ENCODE peak calls at places on chromosomes 11 and 22, in four cellular contexts. J is fibroblast of the aortic adventitia, O is H4, S is AG08395. Q is an unnamed sample.

GRCh38 chr11:111634981-111635705 is 32.9 kb downstream of the SIK2 start:
- DNase-seq in J (peak), O (peak), S (no peak), Q (no peak)

GRCh38 chr11:3134218-3134621 is 30.9 kb downstream of the OSBPL5 start:
- DNase-seq in J (no peak), O (no peak), S (no peak), Q (no peak)

GRCh38 chr11:117678651-117679407 is 118.2 kb downstream of the DSCAML1 start:
- DNase-seq in J (no peak), O (no peak), S (no peak), Q (no peak)

GRCh38 chr22:45208993-45209838 is 31.5 kb downstream of the KIAA0930 start:
- DNase-seq in J (peak), O (peak), S (peak), Q (peak)

GRCh38 chr11:107043242-107043991 is 25.1 kb upstream of the GUCY1A2 start:
- DNase-seq in J (peak), O (peak), S (peak), Q (peak)

GRCh38 chr11:132601863-132602262 is 930.4 kb downstream of the OPCML start:
- DNase-seq in J (no peak), O (no peak), S (no peak), Q (no peak)

GRCh38 chr11:103234974-103235373 is 125.7 kb downstream of the DYNC2H1 start:
- DNase-seq in J (peak), O (peak), S (peak), Q (no peak)

GRCh38 chr11:94912806-94913205 is 60.5 kb downstream of the CWC15 start:
- DNase-seq in J (no peak), O (no peak), S (no peak), Q (no peak)

GRCh38 chr11:132838621-132839020 is 693.7 kb downstream of the OPCML start:
- DNase-seq in J (no peak), O (peak), S (peak), Q (peak)

GRCh38 chr22:17366329-17366728 is 2.9 kb upstream of the CECR2 start:
- DNase-seq in J (no peak), O (no peak), S (no peak), Q (no peak)

GRCh38 chr11:74948546-74948897 is 369 bp downstream of the XRRA1 start:
- DNase-seq in J (peak), O (no peak), S (no peak), Q (peak)

GRCh38 chr11:22832315-22833041 is 2.9 kb upstream of the SVIP start:
- DNase-seq in J (no peak), O (no peak), S (no peak), Q (no peak)